ENCODE peak calls at places on chromosomes 2 and 18, in five cellular contexts. L is CD8-positive, alpha-beta T cell; Q is astrocyte; E is GM20000; C is activated B cell treated with CpG ODN at 0.5 μM for 24 hours. K is an unnamed sample.
A peak's percentile ranks its signal among the peaks of the same experiment; 100 is the strongest.

GRCh38 chr2:101743288-101743687 is 45.8 kb downstream of the MAP4K4 start:
- DNase-seq in L (no peak), Q (no peak), E (no peak), C (no peak), K (no peak)

GRCh38 chr2:219570194-219570923 is 980 bp downstream of the OBSL1 start:
- DNase-seq in L (no peak), Q (peak; percentile 8), E (peak; percentile 47), C (no peak), K (no peak)

GRCh38 chr2:8515864-8516533 is 165.9 kb upstream of the ID2 start:
- DNase-seq in L (no peak), Q (no peak), E (peak; percentile 53), C (no peak), K (no peak)

GRCh38 chr18:73842795-73843394 is 304.7 kb downstream of the FBXO15 start:
- DNase-seq in L (no peak), Q (peak; percentile 29), E (peak; percentile 54), C (no peak), K (no peak)

GRCh38 chr2:126809357-126809756 is 89.3 kb upstream of the TEX51 start:
- DNase-seq in L (no peak), Q (no peak), E (no peak), C (no peak), K (no peak)

GRCh38 chr2:38722271-38723115 is 28.7 kb downstream of the SRSF7 start:
- DNase-seq in L (no peak), Q (no peak), E (peak; percentile 41), C (no peak), K (no peak)

GRCh38 chr18:3499498-3499897 is 49.5 kb downstream of the TGIF1 start:
- DNase-seq in L (no peak), Q (no peak), E (no peak), C (no peak), K (no peak)

GRCh38 chr2:203328735-203329549 is 748 bp downstream of the ABI2 start:
- DNase-seq in L (no peak), Q (peak; percentile 13), E (peak; percentile 81), C (peak; percentile 46), K (no peak)

GRCh38 chr2:205733648-205734047 is 51.3 kb downstream of the NRP2 start:
- DNase-seq in L (no peak), Q (no peak), E (no peak), C (no peak), K (no peak)

GRCh38 chr2:16093639-16094447 is 153.5 kb downstream of the MYCN start:
- DNase-seq in L (no peak), Q (no peak), E (no peak), C (no peak), K (no peak)

GRCh38 chr2:223003191-223003590 is 48.8 kb upstream of the KCNE4 start:
- DNase-seq in L (no peak), Q (peak; percentile 57), E (no peak), C (no peak), K (no peak)

GRCh38 chr2:32951672-32952071 is 4.9 kb downstream of the LTBP1 start:
- DNase-seq in L (no peak), Q (no peak), E (no peak), C (no peak), K (no peak)

GRCh38 chr2:17426708-17427107 is 91.5 kb downstream of the RAD51AP2 start:
- DNase-seq in L (no peak), Q (no peak), E (no peak), C (no peak), K (no peak)

GRCh38 chr2:240024766-240025165 is 376 bp downstream of the NDUFA10 start:
- DNase-seq in L (no peak), Q (no peak), E (no peak), C (no peak), K (no peak)

GRCh38 chr2:238511614-238511950 is 84.9 kb downstream of the ASB1 start:
- DNase-seq in L (no peak), Q (no peak), E (no peak), C (no peak), K (no peak)

GRCh38 chr2:120404941-120405768 is 59.2 kb downstream of the INHBB start:
- DNase-seq in L (no peak), Q (no peak), E (no peak), C (no peak), K (peak; percentile 5)

GRCh38 chr2:200308001-200308400 is 1.5 kb downstream of the SPATS2L start:
- DNase-seq in L (no peak), Q (peak; percentile 37), E (no peak), C (no peak), K (no peak)

GRCh38 chr2:42872736-42873135 is 80.4 kb upstream of the HAAO start:
- DNase-seq in L (no peak), Q (no peak), E (no peak), C (no peak), K (no peak)

GRCh38 chr2:52629531-52629930 is 1138.1 kb upstream of the CHAC2 start:
- DNase-seq in L (no peak), Q (no peak), E (no peak), C (no peak), K (no peak)

GRCh38 chr2:86372641-86373502 is 35.4 kb upstream of the REEP1 start:
- DNase-seq in L (no peak), Q (peak; percentile 25), E (no peak), C (no peak), K (no peak)

GRCh38 chr2:215611609-215612386 is 175.9 kb upstream of the FN1 start:
- DNase-seq in L (no peak), Q (no peak), E (no peak), C (no peak), K (peak; percentile 51)

GRCh38 chr2:18178736-18179349 is 300.4 kb downstream of the KCNS3 start:
- DNase-seq in L (no peak), Q (peak; percentile 43), E (peak; percentile 36), C (no peak), K (no peak)

GRCh38 chr2:172101008-172101706 is 1.5 kb downstream of the DLX2 start:
- DNase-seq in L (no peak), Q (no peak), E (peak; percentile 32), C (no peak), K (no peak)

GRCh38 chr2:10283106-10284062 is 19.3 kb upstream of the HPCAL1 start:
- DNase-seq in L (no peak), Q (peak; percentile 79), E (no peak), C (no peak), K (peak; percentile 90)

DNA sequence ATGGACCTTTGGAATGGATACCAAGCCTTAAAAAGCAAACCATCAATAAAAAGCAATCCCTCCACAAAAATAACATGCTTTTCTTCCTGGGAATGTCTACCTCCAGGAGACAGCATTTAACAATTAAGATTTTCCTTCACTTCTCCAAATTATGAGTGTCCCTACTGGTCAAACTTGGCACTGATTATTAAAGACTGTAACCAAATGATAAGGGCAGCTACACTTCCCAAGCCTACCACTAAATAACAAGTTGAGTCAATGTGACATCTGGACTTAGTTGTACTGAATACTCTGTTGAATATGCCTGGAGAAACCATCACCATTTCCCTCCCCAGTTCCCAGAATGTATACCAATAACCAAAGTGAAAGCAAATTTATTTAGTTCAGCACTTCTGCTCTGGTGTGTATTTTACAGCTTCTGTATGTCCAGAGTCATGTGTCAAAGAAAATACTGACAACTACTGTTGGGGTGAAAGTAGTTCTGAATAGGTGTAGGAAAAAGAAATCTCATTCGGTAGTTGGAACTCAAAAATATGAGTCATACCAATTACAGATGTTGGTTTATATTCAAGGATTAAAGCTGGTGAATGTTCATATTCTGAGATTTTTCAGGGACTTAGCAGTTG is 1291.7 kb upstream of the GYPC start:
- DNase-seq in L (no peak), Q (no peak), E (no peak), C (no peak), K (no peak)
- TF ChIP-seq CTCF in L (no peak), Q (no peak), E (no peak), C (no peak), K (no peak)

DNA sequence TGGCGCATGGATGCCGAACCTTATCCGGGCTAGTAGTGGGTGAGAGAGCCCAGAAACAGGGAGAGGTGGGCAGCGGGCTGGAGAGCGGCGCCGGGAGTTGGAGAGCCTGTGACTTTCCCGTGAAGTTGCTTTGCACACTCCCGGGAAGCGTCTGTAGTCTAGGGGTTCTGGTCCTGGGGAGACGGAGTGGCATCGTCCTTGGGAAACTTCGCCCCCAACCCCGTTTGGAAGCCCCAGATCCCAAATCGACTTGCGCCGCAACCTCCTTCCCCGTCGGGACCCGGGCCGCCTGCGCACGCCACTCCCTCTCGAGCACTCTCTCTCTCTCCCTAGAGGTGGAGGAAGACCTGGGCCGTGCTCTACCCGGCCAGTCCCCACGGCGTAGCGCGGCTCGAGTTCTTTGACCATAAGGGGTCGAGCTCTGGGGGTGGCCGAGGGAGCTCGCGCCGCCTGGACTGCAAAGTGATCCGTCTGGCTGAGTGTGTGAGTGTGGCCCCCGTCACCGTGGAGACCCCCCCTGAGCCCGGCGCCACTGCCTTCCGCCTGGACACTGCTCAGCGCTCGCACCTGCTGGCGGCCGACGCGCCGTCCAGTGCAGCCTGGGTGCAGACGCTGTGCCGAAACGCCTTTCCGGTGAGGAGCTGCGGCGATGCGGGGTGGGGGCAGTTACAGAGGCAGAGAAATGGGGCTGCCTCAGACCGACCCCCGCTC is 456 bp downstream of the DOK1 start:
- DNase-seq in L (no peak), Q (no peak), E (peak; percentile 77), C (peak; percentile 50), K (no peak)
- TF ChIP-seq CTCF in L (no peak), Q (no peak), E (no peak), C (no peak), K (no peak)

GRCh38 chr2:37637985-37638384 is 33.5 kb downstream of the CDC42EP3 start:
- DNase-seq in L (no peak), Q (no peak), E (no peak), C (no peak), K (no peak)

GRCh38 chr2:37636209-37637077 is 35.0 kb downstream of the CDC42EP3 start:
- DNase-seq in L (no peak), Q (no peak), E (no peak), C (no peak), K (peak; percentile 58)

GRCh38 chr2:37637122-37637875 is 34.1 kb downstream of the CDC42EP3 start:
- DNase-seq in L (no peak), Q (no peak), E (no peak), C (no peak), K (peak; percentile 56)

GRCh38 chr2:37639631-37640030 is 31.8 kb downstream of the CDC42EP3 start:
- DNase-seq in L (no peak), Q (no peak), E (no peak), C (no peak), K (no peak)

GRCh38 chr2:37638973-37639372 is 32.5 kb downstream of the CDC42EP3 start:
- DNase-seq in L (no peak), Q (no peak), E (no peak), C (no peak), K (no peak)
- TF ChIP-seq CTCF in L (no peak), Q (no peak), E (no peak), C (no peak), K (no peak)

GRCh38 chr2:229342376-229342775 is 71.3 kb upstream of the PID1 start:
- DNase-seq in L (no peak), Q (no peak), E (no peak), C (no peak), K (peak; percentile 55)
- TF ChIP-seq CTCF in L (no peak), Q (peak; percentile 45), E (peak; percentile 42), C (no peak), K (peak; percentile 71)

DNA sequence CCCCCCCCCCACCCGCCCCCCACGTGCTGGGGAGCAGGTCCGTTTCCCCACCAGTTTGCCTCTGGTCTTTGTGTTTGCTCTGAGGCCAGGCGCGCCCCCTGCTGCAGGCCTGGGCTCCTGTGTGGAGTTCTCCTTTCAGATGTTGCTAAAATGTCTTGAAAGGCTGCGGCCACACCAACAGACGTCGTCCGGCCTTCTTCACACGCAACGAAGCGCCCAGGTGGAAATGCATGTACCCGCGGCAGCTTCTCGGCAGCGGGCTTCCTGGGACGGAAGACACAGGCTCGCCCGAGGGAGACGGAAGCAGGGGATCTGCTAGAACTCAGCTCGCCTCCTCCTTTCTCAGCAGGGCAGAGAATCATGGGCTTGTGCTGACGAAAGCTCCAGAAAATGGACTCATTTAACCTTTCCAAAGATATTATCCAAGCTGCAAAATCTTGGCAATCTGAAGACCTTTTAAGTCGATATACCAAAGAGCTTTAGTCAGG is 125.3 kb upstream of the ZNF516 start:
- DNase-seq in L (no peak), Q (peak; percentile 67), E (peak; percentile 83), C (peak; percentile 27), K (peak; percentile 69)
- TF ChIP-seq CTCF in L (no peak), Q (peak; percentile 25), E (peak; percentile 71), C (no peak), K (peak; percentile 83)

K was measured in CD14-positive monocyte.